ENCODE peak calls at places on chromosomes 5 and 9, in eight cellular contexts. One of them, this sample, is unnamed.

GRCh38 chr5:73764586-73764985 is 138.6 kb downstream of the ARHGEF28 start:
- DNase-seq in activated T-helper 9 cell treated with anti-CD3 and anti-CD28 coated beads, Interleukin-2, amount 50 U/mL, for 16 hours: no peak
- DNase-seq in stimulated activated CD8-positive, alpha-beta memory T cell treated with anti-CD3 and anti-CD28 coated beads, Interleukin-15, amount 100 ng/mL, for 24 hours: no peak
- DNase-seq in cardiac fibroblast: no peak
- DNase-seq in MG63: peak
- DNase-seq in GM12892: no peak
- DNase-seq in GM03348: peak
- DNase-seq in right cardiac atrium: no peak
- DNase-seq in this sample: no peak

GRCh38 chr5:54360089-54360488 is 49.7 kb upstream of the ARL15 start:
- DNase-seq in activated T-helper 9 cell treated with anti-CD3 and anti-CD28 coated beads, Interleukin-2, amount 50 U/mL, for 16 hours: no peak
- DNase-seq in stimulated activated CD8-positive, alpha-beta memory T cell treated with anti-CD3 and anti-CD28 coated beads, Interleukin-15, amount 100 ng/mL, for 24 hours: no peak
- DNase-seq in cardiac fibroblast: peak
- DNase-seq in MG63: peak
- DNase-seq in GM12892: no peak
- DNase-seq in GM03348: peak
- DNase-seq in right cardiac atrium: peak
- DNase-seq in this sample: no peak

GRCh38 chr5:53479656-53480473 is 564 bp upstream of the FST start:
- DNase-seq in activated T-helper 9 cell treated with anti-CD3 and anti-CD28 coated beads, Interleukin-2, amount 50 U/mL, for 16 hours: no peak
- DNase-seq in stimulated activated CD8-positive, alpha-beta memory T cell treated with anti-CD3 and anti-CD28 coated beads, Interleukin-15, amount 100 ng/mL, for 24 hours: no peak
- DNase-seq in cardiac fibroblast: peak
- DNase-seq in MG63: peak
- DNase-seq in GM12892: no peak
- DNase-seq in GM03348: peak
- DNase-seq in right cardiac atrium: peak
- DNase-seq in this sample: no peak

GRCh38 chr9:99430301-99430700 is 208.2 kb downstream of the SEC61B start:
- DNase-seq in activated T-helper 9 cell treated with anti-CD3 and anti-CD28 coated beads, Interleukin-2, amount 50 U/mL, for 16 hours: no peak
- DNase-seq in stimulated activated CD8-positive, alpha-beta memory T cell treated with anti-CD3 and anti-CD28 coated beads, Interleukin-15, amount 100 ng/mL, for 24 hours: no peak
- DNase-seq in cardiac fibroblast: peak
- DNase-seq in MG63: no peak
- DNase-seq in GM12892: no peak
- DNase-seq in GM03348: no peak
- DNase-seq in right cardiac atrium: no peak
- DNase-seq in this sample: no peak

GRCh38 chr5:531101-531748 is 7.0 kb upstream of the SLC9A3 start:
- DNase-seq in activated T-helper 9 cell treated with anti-CD3 and anti-CD28 coated beads, Interleukin-2, amount 50 U/mL, for 16 hours: no peak
- DNase-seq in stimulated activated CD8-positive, alpha-beta memory T cell treated with anti-CD3 and anti-CD28 coated beads, Interleukin-15, amount 100 ng/mL, for 24 hours: no peak
- DNase-seq in cardiac fibroblast: no peak
- DNase-seq in MG63: no peak
- DNase-seq in GM12892: no peak
- DNase-seq in GM03348: no peak
- DNase-seq in right cardiac atrium: peak
- DNase-seq in this sample: no peak

GRCh38 chr9:113274474-113275146 is 762 bp downstream of the CDC26 start:
- DNase-seq in activated T-helper 9 cell treated with anti-CD3 and anti-CD28 coated beads, Interleukin-2, amount 50 U/mL, for 16 hours: no peak
- DNase-seq in stimulated activated CD8-positive, alpha-beta memory T cell treated with anti-CD3 and anti-CD28 coated beads, Interleukin-15, amount 100 ng/mL, for 24 hours: no peak
- DNase-seq in cardiac fibroblast: peak
- DNase-seq in MG63: no peak
- DNase-seq in GM12892: peak
- DNase-seq in GM03348: peak
- DNase-seq in right cardiac atrium: no peak
- DNase-seq in this sample: no peak

GRCh38 chr5:150640311-150641005 is at the start of gene SYNPO:
- DNase-seq in activated T-helper 9 cell treated with anti-CD3 and anti-CD28 coated beads, Interleukin-2, amount 50 U/mL, for 16 hours: no peak
- DNase-seq in stimulated activated CD8-positive, alpha-beta memory T cell treated with anti-CD3 and anti-CD28 coated beads, Interleukin-15, amount 100 ng/mL, for 24 hours: no peak
- DNase-seq in cardiac fibroblast: peak
- DNase-seq in MG63: peak
- DNase-seq in GM12892: no peak
- DNase-seq in GM03348: peak
- DNase-seq in right cardiac atrium: peak
- DNase-seq in this sample: no peak

GRCh38 chr9:136996361-136997281 is at the start of gene CLIC3:
- DNase-seq in activated T-helper 9 cell treated with anti-CD3 and anti-CD28 coated beads, Interleukin-2, amount 50 U/mL, for 16 hours: no peak
- DNase-seq in stimulated activated CD8-positive, alpha-beta memory T cell treated with anti-CD3 and anti-CD28 coated beads, Interleukin-15, amount 100 ng/mL, for 24 hours: peak
- DNase-seq in cardiac fibroblast: no peak
- DNase-seq in MG63: peak
- DNase-seq in GM12892: no peak
- DNase-seq in GM03348: peak
- DNase-seq in right cardiac atrium: peak
- DNase-seq in this sample: no peak

GRCh38 chr5:150541895-150542294 is 34.0 kb downstream of the NDST1 start:
- DNase-seq in activated T-helper 9 cell treated with anti-CD3 and anti-CD28 coated beads, Interleukin-2, amount 50 U/mL, for 16 hours: no peak
- DNase-seq in stimulated activated CD8-positive, alpha-beta memory T cell treated with anti-CD3 and anti-CD28 coated beads, Interleukin-15, amount 100 ng/mL, for 24 hours: no peak
- DNase-seq in cardiac fibroblast: no peak
- DNase-seq in MG63: no peak
- DNase-seq in GM12892: no peak
- DNase-seq in GM03348: no peak
- DNase-seq in right cardiac atrium: no peak
- DNase-seq in this sample: no peak

GRCh38 chr9:86983260-86984255 is 36.3 kb upstream of the GAS1 start:
- DNase-seq in activated T-helper 9 cell treated with anti-CD3 and anti-CD28 coated beads, Interleukin-2, amount 50 U/mL, for 16 hours: no peak
- DNase-seq in stimulated activated CD8-positive, alpha-beta memory T cell treated with anti-CD3 and anti-CD28 coated beads, Interleukin-15, amount 100 ng/mL, for 24 hours: no peak
- DNase-seq in cardiac fibroblast: peak
- DNase-seq in MG63: peak
- DNase-seq in GM12892: no peak
- DNase-seq in GM03348: peak
- DNase-seq in right cardiac atrium: peak
- DNase-seq in this sample: no peak

GRCh38 chr9:130770679-130771442 is 64.2 kb upstream of the ABL1 start:
- DNase-seq in activated T-helper 9 cell treated with anti-CD3 and anti-CD28 coated beads, Interleukin-2, amount 50 U/mL, for 16 hours: no peak
- DNase-seq in stimulated activated CD8-positive, alpha-beta memory T cell treated with anti-CD3 and anti-CD28 coated beads, Interleukin-15, amount 100 ng/mL, for 24 hours: no peak
- DNase-seq in cardiac fibroblast: peak
- DNase-seq in MG63: no peak
- DNase-seq in GM12892: no peak
- DNase-seq in GM03348: peak
- DNase-seq in right cardiac atrium: no peak
- DNase-seq in this sample: no peak

GRCh38 chr5:107979272-107979671 is 308.5 kb upstream of the EFNA5 start:
- DNase-seq in activated T-helper 9 cell treated with anti-CD3 and anti-CD28 coated beads, Interleukin-2, amount 50 U/mL, for 16 hours: no peak
- DNase-seq in stimulated activated CD8-positive, alpha-beta memory T cell treated with anti-CD3 and anti-CD28 coated beads, Interleukin-15, amount 100 ng/mL, for 24 hours: no peak
- DNase-seq in cardiac fibroblast: peak
- DNase-seq in MG63: no peak
- DNase-seq in GM12892: no peak
- DNase-seq in GM03348: peak
- DNase-seq in right cardiac atrium: peak
- DNase-seq in this sample: no peak

GRCh38 chr9:27150758-27151431 is 41.9 kb downstream of the TEK start:
- DNase-seq in activated T-helper 9 cell treated with anti-CD3 and anti-CD28 coated beads, Interleukin-2, amount 50 U/mL, for 16 hours: no peak
- DNase-seq in stimulated activated CD8-positive, alpha-beta memory T cell treated with anti-CD3 and anti-CD28 coated beads, Interleukin-15, amount 100 ng/mL, for 24 hours: no peak
- DNase-seq in cardiac fibroblast: peak
- DNase-seq in MG63: peak
- DNase-seq in GM12892: no peak
- DNase-seq in GM03348: peak
- DNase-seq in right cardiac atrium: no peak
- DNase-seq in this sample: no peak

GRCh38 chr9:109001275-109001676 is 12.0 kb downstream of the CTNNAL1 start:
- DNase-seq in activated T-helper 9 cell treated with anti-CD3 and anti-CD28 coated beads, Interleukin-2, amount 50 U/mL, for 16 hours: no peak
- DNase-seq in stimulated activated CD8-positive, alpha-beta memory T cell treated with anti-CD3 and anti-CD28 coated beads, Interleukin-15, amount 100 ng/mL, for 24 hours: no peak
- DNase-seq in cardiac fibroblast: peak
- DNase-seq in MG63: peak
- DNase-seq in GM12892: no peak
- DNase-seq in GM03348: peak
- DNase-seq in right cardiac atrium: no peak
- DNase-seq in this sample: no peak

GRCh38 chr5:172052454-172053236 is 46.2 kb upstream of the FBXW11 start:
- DNase-seq in activated T-helper 9 cell treated with anti-CD3 and anti-CD28 coated beads, Interleukin-2, amount 50 U/mL, for 16 hours: no peak
- DNase-seq in stimulated activated CD8-positive, alpha-beta memory T cell treated with anti-CD3 and anti-CD28 coated beads, Interleukin-15, amount 100 ng/mL, for 24 hours: no peak
- DNase-seq in cardiac fibroblast: peak
- DNase-seq in MG63: peak
- DNase-seq in GM12892: no peak
- DNase-seq in GM03348: peak
- DNase-seq in right cardiac atrium: peak
- DNase-seq in this sample: no peak

GRCh38 chr9:4514252-4515128 is 24.2 kb downstream of the SLC1A1 start:
- DNase-seq in activated T-helper 9 cell treated with anti-CD3 and anti-CD28 coated beads, Interleukin-2, amount 50 U/mL, for 16 hours: no peak
- DNase-seq in stimulated activated CD8-positive, alpha-beta memory T cell treated with anti-CD3 and anti-CD28 coated beads, Interleukin-15, amount 100 ng/mL, for 24 hours: no peak
- DNase-seq in cardiac fibroblast: no peak
- DNase-seq in MG63: no peak
- DNase-seq in GM12892: no peak
- DNase-seq in GM03348: no peak
- DNase-seq in right cardiac atrium: no peak
- DNase-seq in this sample: no peak

GRCh38 chr9:79371301-79371700 is 200.5 kb upstream of the TLE4 start:
- DNase-seq in activated T-helper 9 cell treated with anti-CD3 and anti-CD28 coated beads, Interleukin-2, amount 50 U/mL, for 16 hours: no peak
- DNase-seq in stimulated activated CD8-positive, alpha-beta memory T cell treated with anti-CD3 and anti-CD28 coated beads, Interleukin-15, amount 100 ng/mL, for 24 hours: no peak
- DNase-seq in cardiac fibroblast: no peak
- DNase-seq in MG63: no peak
- DNase-seq in GM12892: no peak
- DNase-seq in GM03348: no peak
- DNase-seq in right cardiac atrium: no peak
- DNase-seq in this sample: no peak

GRCh38 chr5:151684690-151685361 is 1.9 kb downstream of the SPARC start:
- DNase-seq in activated T-helper 9 cell treated with anti-CD3 and anti-CD28 coated beads, Interleukin-2, amount 50 U/mL, for 16 hours: no peak
- DNase-seq in stimulated activated CD8-positive, alpha-beta memory T cell treated with anti-CD3 and anti-CD28 coated beads, Interleukin-15, amount 100 ng/mL, for 24 hours: no peak
- DNase-seq in cardiac fibroblast: peak
- DNase-seq in MG63: peak
- DNase-seq in GM12892: no peak
- DNase-seq in GM03348: peak
- DNase-seq in right cardiac atrium: no peak
- DNase-seq in this sample: no peak

GRCh38 chr5:89584339-89584956 is 701.5 kb upstream of the MEF2C start:
- DNase-seq in activated T-helper 9 cell treated with anti-CD3 and anti-CD28 coated beads, Interleukin-2, amount 50 U/mL, for 16 hours: no peak
- DNase-seq in stimulated activated CD8-positive, alpha-beta memory T cell treated with anti-CD3 and anti-CD28 coated beads, Interleukin-15, amount 100 ng/mL, for 24 hours: no peak
- DNase-seq in cardiac fibroblast: peak
- DNase-seq in MG63: no peak
- DNase-seq in GM12892: no peak
- DNase-seq in GM03348: peak
- DNase-seq in right cardiac atrium: no peak
- DNase-seq in this sample: no peak

GRCh38 chr9:29212590-29213373 is 1639.5 kb upstream of the C9orf72 start:
- DNase-seq in activated T-helper 9 cell treated with anti-CD3 and anti-CD28 coated beads, Interleukin-2, amount 50 U/mL, for 16 hours: no peak
- DNase-seq in stimulated activated CD8-positive, alpha-beta memory T cell treated with anti-CD3 and anti-CD28 coated beads, Interleukin-15, amount 100 ng/mL, for 24 hours: no peak
- DNase-seq in cardiac fibroblast: no peak
- DNase-seq in MG63: no peak
- DNase-seq in GM12892: no peak
- DNase-seq in GM03348: peak
- DNase-seq in right cardiac atrium: peak
- DNase-seq in this sample: no peak